ENCODE peak calls at places on chromosomes 12 and 14, in five cellular contexts. L is tibial nerve, R is right lobe of liver, V is esophagus squamous epithelium, N is left lung. G is an unnamed sample.

GRCh38 chr12:124442772-124443445 is 124.5 kb downstream of the NCOR2 start:
- DNase-seq in L (no peak), R (no peak), V (no peak), N (peak), G (no peak)

GRCh38 chr12:14949631-14950030 is 11.3 kb upstream of the ERP27 start:
- DNase-seq in L (no peak), R (no peak), V (no peak), N (no peak), G (no peak)

GRCh38 chr12:86496595-86496994 is 240.4 kb upstream of the MGAT4C start:
- DNase-seq in L (no peak), R (no peak), V (no peak), N (no peak), G (no peak)

GRCh38 chr12:123069436-123070266 is 81.2 kb downstream of the PITPNM2 start:
- DNase-seq in L (no peak), R (peak), V (no peak), N (no peak), G (no peak)

GRCh38 chr12:41286426-41286825 is 98.3 kb downstream of the PDZRN4 start:
- DNase-seq in L (no peak), R (no peak), V (no peak), N (no peak), G (no peak)

GRCh38 chr12:29844667-29845066 is 60.9 kb upstream of the TMTC1 start:
- DNase-seq in L (no peak), R (no peak), V (no peak), N (no peak), G (no peak)

GRCh38 chr12:48934312-48934706 is 9.0 kb upstream of the FKBP11 start:
- DNase-seq in L (no peak), R (no peak), V (no peak), N (no peak), G (no peak)

GRCh38 chr12:15527201-15527782 is 205.0 kb downstream of the PTPRO start:
- DNase-seq in L (no peak), R (no peak), V (no peak), N (no peak), G (no peak)

GRCh38 chr12:9626291-9626690 is 18.6 kb upstream of the KLRB1 start:
- DNase-seq in L (no peak), R (no peak), V (no peak), N (no peak), G (no peak)

GRCh38 chr14:56514663-56515371 is 64.8 kb upstream of the TMEM260 start:
- DNase-seq in L (no peak), R (no peak), V (no peak), N (no peak), G (no peak)

GRCh38 chr12:121697093-121697698 is 15.4 kb upstream of the TMEM120B start:
- DNase-seq in L (no peak), R (no peak), V (no peak), N (no peak), G (no peak)

GRCh38 chr14:24952851-24953666 is 96.9 kb downstream of the STXBP6 start:
- DNase-seq in L (no peak), R (no peak), V (no peak), N (no peak), G (no peak)

GRCh38 chr12:51908876-51909592 is 1.7 kb downstream of the ACVRL1 start:
- DNase-seq in L (peak), R (no peak), V (no peak), N (no peak), G (no peak)

GRCh38 chr12:51906452-51907082 is 737 bp upstream of the ACVRL1 start:
- DNase-seq in L (no peak), R (no peak), V (no peak), N (peak), G (no peak)

GRCh38 chr12:51907083-51907863 is at the start of gene ACVRL1:
- DNase-seq in L (peak), R (no peak), V (no peak), N (peak), G (no peak)

GRCh38 chr12:51905507-51906438 is 1.5 kb upstream of the ACVRL1 start:
- DNase-seq in L (peak), R (peak), V (no peak), N (peak), G (no peak)

DNA sequence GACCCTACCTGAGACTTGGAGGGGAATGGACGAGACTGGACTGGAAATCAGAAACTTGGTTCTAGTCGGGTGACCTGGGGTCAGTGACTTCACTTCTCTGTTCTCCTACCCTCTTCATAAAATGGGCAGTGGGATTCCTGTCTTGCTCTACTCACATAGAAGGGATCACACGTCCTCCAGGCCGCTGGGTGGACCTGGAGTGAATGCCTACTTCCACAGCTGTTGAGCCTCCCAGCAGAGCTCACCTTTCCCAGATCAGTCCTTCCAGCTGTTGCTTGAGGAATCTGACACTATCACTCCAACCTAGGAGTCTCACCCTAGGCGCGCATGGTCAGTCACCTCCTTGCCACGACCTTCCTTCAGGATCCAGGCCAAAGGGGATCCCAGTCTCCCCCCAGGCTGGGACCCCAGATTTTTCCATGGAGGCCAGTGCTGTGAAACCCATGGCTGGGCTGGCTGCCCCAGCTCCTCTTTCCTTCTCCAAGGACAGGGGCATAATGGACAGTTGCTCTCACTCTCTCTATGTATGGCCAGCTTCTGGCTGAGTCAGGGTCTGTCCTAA is 641 bp downstream of the ACVRL1 start:
- DNase-seq in L (peak), R (no peak), V (no peak), N (no peak), G (no peak)
- H3K27ac ChIP-seq in L (peak), R (peak), V (peak), N (peak), G (peak)

DNA sequence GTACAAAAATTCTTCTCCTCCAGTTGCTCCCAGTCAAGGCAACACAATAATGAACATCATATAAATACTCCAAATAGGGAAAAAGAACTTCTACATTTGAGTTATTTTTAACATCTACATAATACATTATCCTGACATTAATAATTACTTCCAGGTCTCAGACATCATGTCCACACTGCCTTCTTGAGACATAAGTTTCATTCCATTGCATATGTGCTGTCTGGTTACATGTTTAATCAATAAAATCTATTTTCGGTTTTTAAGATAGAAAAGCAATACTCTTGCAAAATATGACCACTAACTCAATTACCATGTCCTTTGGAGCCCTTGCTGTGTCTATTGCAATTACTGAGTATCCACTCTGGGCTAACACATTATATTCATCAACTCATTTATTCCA is 881.8 kb downstream of the GALC start:
- DNase-seq in L (no peak), R (no peak), V (no peak), N (no peak), G (no peak)
- H3K27ac ChIP-seq in L (no peak), R (no peak), V (no peak), N (no peak), G (no peak)

DNA sequence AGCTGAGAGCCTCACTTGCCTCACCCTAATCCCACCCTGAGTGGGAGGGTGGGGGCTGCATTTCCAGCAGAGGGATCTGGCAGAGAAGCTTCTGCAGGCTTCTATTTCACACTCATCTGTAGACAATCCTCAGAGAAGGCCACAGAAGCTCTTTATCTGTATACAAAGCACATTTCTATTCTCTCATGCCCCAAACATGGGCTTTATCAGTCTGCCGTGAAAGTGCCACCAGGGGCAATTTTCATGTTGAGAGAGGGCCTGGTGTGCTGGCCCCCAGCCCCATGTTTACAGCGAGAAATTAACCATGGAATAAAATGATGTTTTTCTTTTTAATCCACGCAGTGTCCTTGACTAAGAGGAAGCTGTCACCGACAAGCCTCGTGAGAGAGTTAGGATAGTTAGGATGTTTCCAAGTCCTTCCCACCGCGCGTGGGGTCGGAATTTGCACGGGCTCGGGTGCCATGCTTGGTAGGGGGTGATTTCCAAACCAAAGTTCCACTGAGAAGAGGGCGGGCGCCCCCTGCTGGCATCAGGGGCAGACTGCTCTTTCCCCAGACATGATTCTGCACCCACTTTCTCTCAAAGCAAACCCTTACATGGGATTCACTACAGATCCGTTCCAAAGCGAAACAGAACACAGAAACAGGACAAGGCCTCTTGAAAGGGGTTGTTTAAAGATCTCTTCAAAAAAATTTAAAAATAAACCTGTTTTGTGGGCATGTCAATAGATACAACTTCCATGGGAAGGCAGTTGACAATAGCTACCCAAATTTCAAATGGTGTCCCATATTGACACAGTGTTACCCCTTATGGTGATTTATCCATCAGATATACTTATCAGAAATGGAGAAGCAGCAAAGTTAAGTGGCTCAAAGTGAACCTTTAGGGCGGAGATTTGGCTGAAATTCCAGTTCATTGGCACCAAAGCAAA is 19.4 kb downstream of the BDKRB1 start:
- DNase-seq in L (peak), R (peak), V (no peak), N (peak), G (peak)
- H3K27ac ChIP-seq in L (peak), R (no peak), V (no peak), N (no peak), G (peak)

GRCh38 chr12:24617471-24617870 is 331.4 kb downstream of the BCAT1 start:
- DNase-seq in L (no peak), R (no peak), V (no peak), N (no peak), G (no peak)
- H3K27ac ChIP-seq in L (no peak), R (no peak), V (no peak), N (no peak), G (no peak)

GRCh38 chr14:68630611-68631013 is 162.3 kb downstream of the ZFP36L1 start:
- DNase-seq in L (no peak), R (no peak), V (no peak), N (no peak), G (no peak)
- H3K27ac ChIP-seq in L (peak), R (peak), V (peak), N (no peak), G (peak)

GRCh38 chr12:6772331-6772695 is at the start of gene LAG3:
- DNase-seq in L (no peak), R (peak), V (no peak), N (no peak), G (no peak)
- H3K27ac ChIP-seq in L (peak), R (no peak), V (peak), N (peak), G (no peak)

GRCh38 chr12:106223485-106224391 is 24.1 kb downstream of the CKAP4 start:
- DNase-seq in L (peak), R (no peak), V (no peak), N (peak), G (peak)
- H3K27ac ChIP-seq in L (peak), R (no peak), V (no peak), N (no peak), G (no peak)